ENCODE peak calls at places on chromosomes 4 and X, in seven cellular contexts. One of them, this sample, is unnamed.

GRCh38 chrX:71492086-71493065 is 40.5 kb upstream of the OGT start:
- DNase-seq in fibroblast of lung: peak
- DNase-seq in astrocyte of the spinal cord: peak
- DNase-seq in suprapubic skin: peak
- DNase-seq in cardiac muscle cell: peak
- DNase-seq in AG10803: peak
- DNase-seq in ovary: peak
- DNase-seq in this sample: no peak

GRCh38 chr4:47915378-47915777 is 995 bp upstream of the NFXL1 start:
- DNase-seq in fibroblast of lung: no peak
- DNase-seq in astrocyte of the spinal cord: no peak
- DNase-seq in suprapubic skin: no peak
- DNase-seq in cardiac muscle cell: no peak
- DNase-seq in AG10803: no peak
- DNase-seq in ovary: no peak
- DNase-seq in this sample: no peak

GRCh38 chr4:26325191-26325590 is 4.4 kb downstream of the RBPJ start:
- DNase-seq in fibroblast of lung: peak
- DNase-seq in astrocyte of the spinal cord: peak
- DNase-seq in suprapubic skin: no peak
- DNase-seq in cardiac muscle cell: peak
- DNase-seq in AG10803: peak
- DNase-seq in ovary: no peak
- DNase-seq in this sample: peak

GRCh38 chr4:106809083-106809482 is 227.0 kb downstream of the DKK2 start:
- DNase-seq in fibroblast of lung: peak
- DNase-seq in astrocyte of the spinal cord: peak
- DNase-seq in suprapubic skin: no peak
- DNase-seq in cardiac muscle cell: peak
- DNase-seq in AG10803: peak
- DNase-seq in ovary: no peak
- DNase-seq in this sample: peak

GRCh38 chrX:100829730-100830129 is 9.5 kb downstream of the CSTF2 start:
- DNase-seq in fibroblast of lung: peak
- DNase-seq in astrocyte of the spinal cord: peak
- DNase-seq in suprapubic skin: no peak
- DNase-seq in cardiac muscle cell: no peak
- DNase-seq in AG10803: peak
- DNase-seq in ovary: no peak
- DNase-seq in this sample: no peak

GRCh38 chr4:107037188-107037587 is 1.1 kb upstream of the DKK2 start:
- DNase-seq in fibroblast of lung: no peak
- DNase-seq in astrocyte of the spinal cord: peak
- DNase-seq in suprapubic skin: peak
- DNase-seq in cardiac muscle cell: peak
- DNase-seq in AG10803: peak
- DNase-seq in ovary: peak
- DNase-seq in this sample: peak

GRCh38 chrX:123336666-123337065 is 152.6 kb downstream of the GRIA3 start:
- DNase-seq in fibroblast of lung: no peak
- DNase-seq in astrocyte of the spinal cord: no peak
- DNase-seq in suprapubic skin: no peak
- DNase-seq in cardiac muscle cell: no peak
- DNase-seq in AG10803: no peak
- DNase-seq in ovary: no peak
- DNase-seq in this sample: no peak

GRCh38 chr4:26573389-26573794 is 10.5 kb upstream of the TBC1D19 start:
- DNase-seq in fibroblast of lung: no peak
- DNase-seq in astrocyte of the spinal cord: peak
- DNase-seq in suprapubic skin: no peak
- DNase-seq in cardiac muscle cell: no peak
- DNase-seq in AG10803: no peak
- DNase-seq in ovary: no peak
- DNase-seq in this sample: peak

GRCh38 chrX:46325312-46325877 is 219.8 kb downstream of the ZNF674 start:
- DNase-seq in fibroblast of lung: peak
- DNase-seq in astrocyte of the spinal cord: peak
- DNase-seq in suprapubic skin: no peak
- DNase-seq in cardiac muscle cell: peak
- DNase-seq in AG10803: peak
- DNase-seq in ovary: no peak
- DNase-seq in this sample: peak

GRCh38 chr4:112517067-112517588 is 1.1 kb upstream of the NEUROG2 start:
- DNase-seq in fibroblast of lung: no peak
- DNase-seq in astrocyte of the spinal cord: no peak
- DNase-seq in suprapubic skin: no peak
- DNase-seq in cardiac muscle cell: no peak
- DNase-seq in AG10803: no peak
- DNase-seq in ovary: no peak
- DNase-seq in this sample: no peak

GRCh38 chr4:55312491-55313101 is 33.4 kb upstream of the SRD5A3 start:
- DNase-seq in fibroblast of lung: peak
- DNase-seq in astrocyte of the spinal cord: peak
- DNase-seq in suprapubic skin: no peak
- DNase-seq in cardiac muscle cell: peak
- DNase-seq in AG10803: peak
- DNase-seq in ovary: peak
- DNase-seq in this sample: peak

GRCh38 chrX:72430405-72430968 is 124.8 kb upstream of the CITED1 start:
- DNase-seq in fibroblast of lung: no peak
- DNase-seq in astrocyte of the spinal cord: no peak
- DNase-seq in suprapubic skin: no peak
- DNase-seq in cardiac muscle cell: no peak
- DNase-seq in AG10803: no peak
- DNase-seq in ovary: no peak
- DNase-seq in this sample: no peak

GRCh38 chrX:53563324-53563723 is 123.2 kb downstream of the HUWE1 start:
- DNase-seq in fibroblast of lung: no peak
- DNase-seq in astrocyte of the spinal cord: no peak
- DNase-seq in suprapubic skin: no peak
- DNase-seq in cardiac muscle cell: no peak
- DNase-seq in AG10803: no peak
- DNase-seq in ovary: no peak
- DNase-seq in this sample: no peak

GRCh38 chr4:180436366-180436765 is 1806.8 kb upstream of the TENM3 start:
- DNase-seq in fibroblast of lung: no peak
- DNase-seq in astrocyte of the spinal cord: no peak
- DNase-seq in suprapubic skin: no peak
- DNase-seq in cardiac muscle cell: no peak
- DNase-seq in AG10803: no peak
- DNase-seq in ovary: no peak
- DNase-seq in this sample: no peak

GRCh38 chrX:37666516-37666915 is 19.1 kb upstream of the XK start:
- DNase-seq in fibroblast of lung: peak
- DNase-seq in astrocyte of the spinal cord: peak
- DNase-seq in suprapubic skin: no peak
- DNase-seq in cardiac muscle cell: no peak
- DNase-seq in AG10803: no peak
- DNase-seq in ovary: no peak
- DNase-seq in this sample: no peak

GRCh38 chrX:80246273-80246672 is 174.0 kb upstream of the TENT5D start:
- DNase-seq in fibroblast of lung: no peak
- DNase-seq in astrocyte of the spinal cord: no peak
- DNase-seq in suprapubic skin: no peak
- DNase-seq in cardiac muscle cell: no peak
- DNase-seq in AG10803: no peak
- DNase-seq in ovary: no peak
- DNase-seq in this sample: no peak

GRCh38 chr4:76950846-76951321 is 1.3 kb downstream of the SEPTIN11 start:
- DNase-seq in fibroblast of lung: peak
- DNase-seq in astrocyte of the spinal cord: peak
- DNase-seq in suprapubic skin: no peak
- DNase-seq in cardiac muscle cell: peak
- DNase-seq in AG10803: peak
- DNase-seq in ovary: no peak
- DNase-seq in this sample: peak

GRCh38 chr4:24995346-24995745 is 35.4 kb downstream of the LGI2 start:
- DNase-seq in fibroblast of lung: peak
- DNase-seq in astrocyte of the spinal cord: no peak
- DNase-seq in suprapubic skin: no peak
- DNase-seq in cardiac muscle cell: no peak
- DNase-seq in AG10803: no peak
- DNase-seq in ovary: no peak
- DNase-seq in this sample: no peak

GRCh38 chr4:87060957-87061356 is 126.1 kb downstream of the AFF1 start:
- DNase-seq in fibroblast of lung: peak
- DNase-seq in astrocyte of the spinal cord: peak
- DNase-seq in suprapubic skin: no peak
- DNase-seq in cardiac muscle cell: no peak
- DNase-seq in AG10803: peak
- DNase-seq in ovary: no peak
- DNase-seq in this sample: peak

DNA sequence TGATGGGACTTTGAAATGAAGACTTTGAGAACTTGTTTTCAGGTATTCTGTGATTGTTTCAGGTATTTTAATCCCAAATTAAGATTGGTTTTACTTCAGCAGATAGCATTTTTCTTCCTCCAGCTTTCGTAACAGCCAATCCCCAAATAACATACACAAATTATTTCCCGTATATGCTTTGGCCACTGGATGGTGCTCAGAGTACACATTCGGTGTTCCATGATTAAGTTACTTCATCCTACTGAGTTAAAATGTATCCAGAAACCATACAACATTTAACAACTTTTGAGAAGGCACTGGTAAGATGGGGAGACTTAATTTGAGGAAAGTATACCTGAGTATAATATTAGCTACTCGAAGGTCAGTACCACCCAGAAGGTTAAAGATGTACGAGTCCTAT is 233.4 kb upstream of the FAM47A start:
- DNase-seq in fibroblast of lung: peak
- DNase-seq in astrocyte of the spinal cord: peak
- DNase-seq in suprapubic skin: no peak
- DNase-seq in cardiac muscle cell: peak
- DNase-seq in AG10803: peak
- DNase-seq in ovary: peak
- DNase-seq in this sample: peak
- TF ChIP-seq CTCF in fibroblast of lung: peak
- TF ChIP-seq CTCF in astrocyte of the spinal cord: peak
- TF ChIP-seq CTCF in suprapubic skin: peak
- TF ChIP-seq CTCF in cardiac muscle cell: peak
- TF ChIP-seq CTCF in AG10803: peak
- TF ChIP-seq CTCF in ovary: peak
- TF ChIP-seq CTCF in this sample: peak

DNA sequence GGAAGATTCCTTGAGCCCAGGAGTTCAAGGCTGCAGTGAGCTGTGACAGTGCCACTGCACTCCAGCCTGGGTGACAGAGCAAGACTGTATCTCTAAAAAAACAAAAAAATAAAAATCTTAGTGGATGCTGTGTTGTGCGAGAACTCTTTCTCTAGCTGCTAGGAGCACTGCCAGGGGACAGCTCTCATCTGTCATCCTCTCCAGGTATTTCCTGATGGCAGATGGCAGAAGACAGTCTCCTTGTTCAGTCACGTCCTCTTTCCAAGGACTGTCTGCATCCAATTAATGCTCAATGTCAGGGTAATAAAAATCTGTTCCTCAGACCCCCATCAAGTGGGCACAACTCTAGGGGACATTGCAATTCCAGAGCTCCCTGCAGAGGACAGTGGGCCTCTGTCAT is 29.2 kb downstream of the PPM1K start:
- DNase-seq in fibroblast of lung: no peak
- DNase-seq in astrocyte of the spinal cord: no peak
- DNase-seq in suprapubic skin: no peak
- DNase-seq in cardiac muscle cell: no peak
- DNase-seq in AG10803: no peak
- DNase-seq in ovary: no peak
- DNase-seq in this sample: no peak
- TF ChIP-seq CTCF in fibroblast of lung: no peak
- TF ChIP-seq CTCF in astrocyte of the spinal cord: no peak
- TF ChIP-seq CTCF in suprapubic skin: no peak
- TF ChIP-seq CTCF in cardiac muscle cell: no peak
- TF ChIP-seq CTCF in AG10803: no peak
- TF ChIP-seq CTCF in ovary: no peak
- TF ChIP-seq CTCF in this sample: no peak

DNA sequence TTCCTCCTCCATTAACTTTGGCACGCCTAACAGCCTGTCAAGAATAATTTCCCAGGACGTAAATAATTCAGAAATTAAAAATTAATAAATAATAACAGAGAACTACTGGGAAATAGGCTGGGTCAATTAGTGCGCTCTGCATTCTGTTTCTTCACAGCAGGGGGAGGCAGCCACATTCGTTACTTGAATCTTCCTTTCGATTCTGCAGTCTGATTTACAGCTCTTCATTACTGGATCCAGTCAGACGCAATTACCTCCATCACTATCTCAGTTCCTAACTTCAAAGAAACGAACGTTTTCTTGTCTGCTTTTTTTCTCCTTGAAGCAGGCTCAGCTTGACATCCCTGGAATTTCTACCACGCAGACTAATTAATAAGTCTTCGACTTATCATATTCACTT is 9.0 kb upstream of the RPL34 start:
- DNase-seq in fibroblast of lung: peak
- DNase-seq in astrocyte of the spinal cord: no peak
- DNase-seq in suprapubic skin: no peak
- DNase-seq in cardiac muscle cell: no peak
- DNase-seq in AG10803: peak
- DNase-seq in ovary: no peak
- DNase-seq in this sample: no peak
- TF ChIP-seq CTCF in fibroblast of lung: peak
- TF ChIP-seq CTCF in astrocyte of the spinal cord: peak
- TF ChIP-seq CTCF in suprapubic skin: no peak
- TF ChIP-seq CTCF in cardiac muscle cell: peak
- TF ChIP-seq CTCF in AG10803: peak
- TF ChIP-seq CTCF in ovary: no peak
- TF ChIP-seq CTCF in this sample: peak

GRCh38 chr4:35100932-35101331 is 1143.4 kb downstream of the ARAP2 start:
- DNase-seq in fibroblast of lung: no peak
- DNase-seq in astrocyte of the spinal cord: no peak
- DNase-seq in suprapubic skin: no peak
- DNase-seq in cardiac muscle cell: no peak
- DNase-seq in AG10803: no peak
- DNase-seq in ovary: no peak
- DNase-seq in this sample: no peak

GRCh38 chr4:35102111-35102510 is 1142.2 kb downstream of the ARAP2 start:
- DNase-seq in fibroblast of lung: no peak
- DNase-seq in astrocyte of the spinal cord: no peak
- DNase-seq in suprapubic skin: no peak
- DNase-seq in cardiac muscle cell: no peak
- DNase-seq in AG10803: no peak
- DNase-seq in ovary: no peak
- DNase-seq in this sample: no peak

GRCh38 chr4:35105486-35105885 is 1138.8 kb downstream of the ARAP2 start:
- DNase-seq in fibroblast of lung: no peak
- DNase-seq in astrocyte of the spinal cord: no peak
- DNase-seq in suprapubic skin: no peak
- DNase-seq in cardiac muscle cell: peak
- DNase-seq in AG10803: no peak
- DNase-seq in ovary: no peak
- DNase-seq in this sample: no peak

DNA sequence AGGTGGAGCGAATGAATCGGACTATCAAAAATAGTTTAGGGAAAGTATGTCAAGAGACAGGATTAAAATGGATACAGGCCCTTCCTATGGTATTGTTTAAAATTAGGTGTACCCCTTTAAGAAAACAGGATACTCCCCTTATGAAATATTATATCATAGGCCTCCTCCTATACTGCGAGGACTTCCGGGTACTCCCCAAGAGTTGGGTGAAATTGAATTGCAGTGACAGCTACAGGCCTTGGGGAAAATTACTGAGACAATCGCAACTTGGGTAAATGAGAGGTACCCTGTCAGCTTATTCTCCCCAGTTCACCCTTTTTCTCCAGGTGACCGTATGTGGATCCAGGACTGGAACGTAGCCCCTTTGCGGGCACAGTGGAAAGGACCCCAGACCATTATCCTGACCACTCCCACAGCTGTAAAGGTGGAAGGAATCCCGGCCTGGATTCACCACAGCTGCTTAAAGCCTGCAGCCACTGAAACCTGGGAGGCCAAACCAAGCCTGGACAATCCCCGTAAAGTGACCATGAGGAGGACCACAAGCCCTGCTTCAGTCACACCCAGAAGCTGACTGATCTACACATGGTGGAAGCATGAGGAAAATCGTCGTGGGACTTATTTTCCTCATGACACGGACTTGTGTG is 1138.1 kb downstream of the ARAP2 start:
- DNase-seq in fibroblast of lung: no peak
- DNase-seq in astrocyte of the spinal cord: no peak
- DNase-seq in suprapubic skin: no peak
- DNase-seq in cardiac muscle cell: no peak
- DNase-seq in AG10803: no peak
- DNase-seq in ovary: no peak
- DNase-seq in this sample: no peak
- TF ChIP-seq CTCF in fibroblast of lung: no peak
- TF ChIP-seq CTCF in astrocyte of the spinal cord: no peak
- TF ChIP-seq CTCF in suprapubic skin: no peak
- TF ChIP-seq CTCF in cardiac muscle cell: no peak
- TF ChIP-seq CTCF in AG10803: no peak
- TF ChIP-seq CTCF in ovary: no peak
- TF ChIP-seq CTCF in this sample: no peak

This sample was measured in HFFc6.